ENCODE peak calls at places on chromosomes 3 and 15, in four cellular contexts. O is esophagus muscularis mucosa; D is CD8-positive, alpha-beta T cell; N is fibroblast of the aortic adventitia. R is an unnamed sample.

GRCh38 chr15:36778516-36778915 is 199.1 kb downstream of the CDIN1 start:
- DNase-seq in O (no peak), D (no peak), N (peak), R (peak)

GRCh38 chr3:61236556-61236955 is 14.7 kb downstream of the FHIT start:
- DNase-seq in D (no peak), O (no peak), N (no peak), R (no peak)

GRCh38 chr15:49423021-49423420 is at the start of gene FGF7:
- DNase-seq in O (no peak), N (peak), D (no peak), R (peak)

GRCh38 chr3:160132226-160132625 is 93.0 kb upstream of the C3orf80 start:
- DNase-seq in O (no peak), D (no peak), N (no peak), R (no peak)

GRCh38 chr3:126573492-126574117 is 14.9 kb upstream of the C3orf22 start:
- DNase-seq in D (no peak), O (peak), N (no peak), R (peak)

GRCh38 chr15:59165726-59166125 is 40.9 kb upstream of the LDHAL6B start:
- DNase-seq in O (no peak), D (no peak), N (peak), R (peak)

GRCh38 chr3:22089284-22089683 is 338.3 kb upstream of the ZNF385D start:
- DNase-seq in D (no peak), N (peak), O (no peak), R (peak)

GRCh38 chr3:102830415-102830814 is 395.6 kb downstream of the ZPLD1 start:
- DNase-seq in O (no peak), N (no peak), D (no peak), R (no peak)

GRCh38 chr15:52486003-52486996 is 42.4 kb downstream of the MYO5A start:
- DNase-seq in N (no peak), D (no peak), O (no peak), R (no peak)

GRCh38 chr15:40338921-40339620 is 1.7 kb downstream of the CCDC9B start:
- DNase-seq in D (no peak), O (no peak), N (peak), R (peak)

GRCh38 chr15:70268698-70269251 is 171.1 kb upstream of the TLE3 start:
- DNase-seq in D (no peak), N (no peak), O (no peak), R (no peak)

GRCh38 chr3:55180161-55180560 is 252.3 kb upstream of the LRTM1 start:
- DNase-seq in O (no peak), N (peak), D (no peak), R (no peak)

GRCh38 chr3:169968224-169968623 is 1.6 kb downstream of the SEC62 start:
- DNase-seq in O (no peak), N (no peak), D (no peak), R (no peak)
- H3K4me3 ChIP-seq in O (peak), N (peak), D (no peak), R (peak)

GRCh38 chr3:98213276-98213675 is 46.8 kb downstream of the OR5H15 start:
- DNase-seq in N (no peak), D (no peak), O (no peak), R (no peak)
- H3K4me3 ChIP-seq in N (no peak), D (no peak), O (no peak), R (no peak)

GRCh38 chr3:107260221-107260620 is 117.0 kb upstream of the CCDC54 start:
- DNase-seq in N (no peak), D (no peak), O (no peak), R (no peak)

GRCh38 chr3:107268461-107268860 is 108.8 kb upstream of the CCDC54 start:
- DNase-seq in D (no peak), O (no peak), N (no peak), R (no peak)

GRCh38 chr3:107264888-107265287 is 112.4 kb upstream of the CCDC54 start:
- DNase-seq in D (no peak), O (no peak), N (no peak), R (peak)

GRCh38 chr3:107265526-107265925 is 111.7 kb upstream of the CCDC54 start:
- DNase-seq in N (no peak), O (no peak), D (no peak), R (no peak)

DNA sequence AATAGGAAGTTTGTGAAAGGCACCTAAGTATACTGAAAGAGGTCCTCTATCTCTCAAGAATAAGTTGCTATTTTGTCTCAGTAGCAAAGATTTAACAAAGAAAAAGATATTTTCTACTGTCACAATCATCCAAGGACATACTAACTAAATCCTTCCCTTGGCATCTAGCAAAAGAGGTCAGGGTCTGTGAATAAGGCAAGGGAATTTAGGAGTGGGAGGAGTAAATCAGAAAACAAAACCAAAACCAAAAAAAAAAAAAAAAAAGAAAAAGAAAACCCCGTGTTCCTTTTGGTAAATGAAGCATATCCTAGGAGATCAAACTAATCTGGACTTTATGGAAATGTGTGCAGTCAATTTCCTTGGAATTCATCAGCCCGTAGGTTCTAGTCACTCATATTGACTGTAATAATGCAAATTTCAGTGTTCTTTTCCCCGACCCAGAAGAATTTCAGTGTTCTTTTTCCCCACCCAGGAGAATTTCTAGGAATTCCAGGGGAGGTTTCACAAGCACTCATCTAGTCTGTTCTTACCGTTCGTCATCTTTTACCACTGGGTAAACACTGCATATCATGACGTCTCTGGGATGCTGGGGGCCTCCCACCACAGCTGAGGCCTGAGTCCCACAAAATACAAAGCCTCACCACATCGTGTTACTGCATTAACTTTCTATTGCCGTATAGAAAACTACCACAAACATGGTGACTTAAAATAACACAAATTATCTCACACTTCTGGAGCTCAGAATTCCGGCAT is 113.8 kb upstream of the CCDC54 start:
- DNase-seq in D (no peak), N (peak), O (no peak), R (peak)
- H3K4me3 ChIP-seq in D (no peak), N (peak), O (no peak), R (peak)

GRCh38 chr3:7393944-7394605 is 533.2 kb downstream of the GRM7 start:
- DNase-seq in O (no peak), D (no peak), N (no peak), R (no peak)
- H3K4me3 ChIP-seq in O (no peak), D (no peak), N (no peak), R (no peak)